ENCODE peak calls at places on chromosomes 1 and 21, in ten cellular contexts. F is small intestine; E is mucosa of gallbladder; B is left kidney; X is activated naive CD8-positive, alpha-beta T cell treated with anti-CD3 and anti-CD28 coated beads for 36 hours; Y is AG08396; H is left ventricle myocardium superior; C is activated T-cell treated with anti-CD3 and anti-CD28 coated beads for 24 hours; T is cardiac muscle cell; Z is activated gamma-delta T cell. O is an unnamed sample.

GRCh38 chr1:32470991-32471694 is 6.3 kb downstream of the ZBTB8B start:
- DNase-seq in F (no peak), E (no peak), B (peak), X (peak), Y (peak), H (peak), C (peak), T (no peak), Z (no peak), O (no peak)

GRCh38 chr1:23434260-23434775 is 9.8 kb upstream of the TCEA3 start:
- DNase-seq in F (no peak), E (no peak), B (no peak), X (no peak), Y (no peak), H (no peak), C (no peak), T (no peak), Z (no peak), O (no peak)

GRCh38 chr1:209218986-209219385 is 364.5 kb upstream of the CAMK1G start:
- DNase-seq in F (no peak), E (no peak), B (no peak), X (no peak), Y (no peak), H (no peak), C (no peak), T (no peak), Z (no peak), O (no peak)

GRCh38 chr1:235009561-235010306 is 118.9 kb downstream of the TOMM20 start:
- DNase-seq in F (no peak), E (no peak), B (no peak), X (no peak), Y (no peak), H (no peak), C (no peak), T (no peak), Z (no peak), O (no peak)

GRCh38 chr21:24850121-24850520 is 757.2 kb downstream of the MRPL39 start:
- DNase-seq in F (no peak), E (no peak), B (no peak), X (no peak), Y (no peak), H (no peak), C (no peak), T (no peak), Z (no peak), O (no peak)

GRCh38 chr1:14980801-14981200 is 172.7 kb upstream of the TMEM51 start:
- DNase-seq in F (no peak), E (no peak), B (peak), X (no peak), Y (no peak), H (no peak), C (no peak), T (peak), Z (no peak), O (no peak)

GRCh38 chr1:209827384-209828261 is at the start of gene UTP25:
- DNase-seq in F (peak), E (peak), B (peak), X (peak), Y (peak), H (peak), C (peak), T (peak), Z (peak), O (peak)

GRCh38 chr1:230276401-230276800 is 149.7 kb downstream of the PGBD5 start:
- DNase-seq in F (no peak), E (no peak), B (no peak), X (no peak), Y (no peak), H (no peak), C (no peak), T (no peak), Z (no peak), O (peak)

GRCh38 chr21:36690637-36691538 is 8.0 kb upstream of the SIM2 start:
- DNase-seq in F (no peak), E (no peak), B (peak), X (no peak), Y (no peak), H (no peak), C (no peak), T (no peak), Z (no peak), O (no peak)

GRCh38 chr1:11350265-11350664 is 77.3 kb downstream of the UBIAD1 start:
- DNase-seq in F (no peak), E (no peak), B (peak), X (no peak), Y (no peak), H (no peak), C (no peak), T (no peak), Z (no peak), O (no peak)

GRCh38 chr1:231460614-231461013 is 38.5 kb upstream of the EGLN1 start:
- DNase-seq in F (peak), E (peak), B (no peak), X (peak), Y (no peak), H (no peak), C (peak), T (peak), Z (no peak), O (peak)

GRCh38 chr1:111735858-111736544 is 3.2 kb downstream of the INKA2 start:
- DNase-seq in F (no peak), E (no peak), B (peak), X (no peak), Y (no peak), H (no peak), C (no peak), T (no peak), Z (no peak), O (no peak)

GRCh38 chr1:3697810-3698209 is 45.5 kb downstream of the TP73 start:
- DNase-seq in F (peak), E (no peak), B (no peak), X (no peak), Y (no peak), H (no peak), C (no peak), T (no peak), Z (no peak), O (no peak)

GRCh38 chr1:119347858-119348257 is 20.7 kb upstream of the HAO2 start:
- DNase-seq in F (no peak), E (no peak), B (no peak), X (peak), Y (no peak), H (no peak), C (no peak), T (no peak), Z (no peak), O (no peak)

GRCh38 chr1:244896550-244896949 is 32.2 kb upstream of the HNRNPU start:
- DNase-seq in F (peak), E (no peak), B (no peak), X (no peak), Y (peak), H (no peak), C (no peak), T (peak), Z (no peak), O (no peak)

GRCh38 chr1:156583821-156584622 is 4.5 kb downstream of the TTC24 start:
- DNase-seq in F (peak), E (peak), B (peak), X (peak), Y (peak), H (peak), C (peak), T (peak), Z (no peak), O (peak)

GRCh38 chr1:96981181-96981580 is 259.6 kb downstream of the PTBP2 start:
- DNase-seq in F (no peak), E (no peak), B (no peak), X (no peak), Y (no peak), H (no peak), C (no peak), T (no peak), Z (no peak), O (no peak)

GRCh38 chr1:200510228-200510623 is 100.4 kb upstream of the ZNF281 start:
- DNase-seq in F (peak), E (peak), B (peak), X (peak), Y (peak), H (no peak), C (peak), T (peak), Z (no peak), O (peak)

GRCh38 chr1:37038703-37039093 is 4.4 kb upstream of the GRIK3 start:
- DNase-seq in F (no peak), E (no peak), B (no peak), X (no peak), Y (no peak), H (no peak), C (no peak), T (no peak), Z (no peak), O (no peak)

GRCh38 chr1:212792396-212792908 is 758 bp downstream of the TATDN3 start:
- DNase-seq in F (no peak), E (no peak), B (peak), X (no peak), Y (no peak), H (no peak), C (no peak), T (no peak), Z (no peak), O (no peak)

GRCh38 chr1:223125249-223125648 is 17.8 kb downstream of the TLR5 start:
- DNase-seq in F (no peak), E (no peak), B (peak), X (no peak), Y (no peak), H (no peak), C (no peak), T (no peak), Z (no peak), O (no peak)

GRCh38 chr21:35164971-35165483 is 115.9 kb upstream of the RUNX1 start:
- DNase-seq in F (no peak), E (no peak), B (no peak), X (no peak), Y (no peak), H (no peak), C (no peak), T (no peak), Z (no peak), O (no peak)

GRCh38 chr1:119046429-119047039 is 58.4 kb upstream of the TBX15 start:
- DNase-seq in F (no peak), E (no peak), B (no peak), X (no peak), Y (no peak), H (peak), C (no peak), T (peak), Z (no peak), O (no peak)

GRCh38 chr1:188479146-188479545 is 1650.4 kb downstream of the PLA2G4A start:
- DNase-seq in F (no peak), E (no peak), B (no peak), X (no peak), Y (no peak), H (no peak), C (no peak), T (no peak), Z (no peak), O (no peak)

GRCh38 chr1:164311376-164311775 is 247.6 kb upstream of the PBX1 start:
- DNase-seq in F (no peak), E (no peak), B (no peak), X (no peak), Y (no peak), H (no peak), C (no peak), T (peak), Z (no peak), O (no peak)

GRCh38 chr1:77222496-77222895 is 3.3 kb upstream of the PIGK start:
- DNase-seq in F (no peak), E (no peak), B (no peak), X (no peak), Y (no peak), H (no peak), C (no peak), T (no peak), Z (no peak), O (no peak)

GRCh38 chr1:9753121-9753531 is 70.6 kb downstream of the CLSTN1 start:
- DNase-seq in F (no peak), E (no peak), B (no peak), X (no peak), Y (peak), H (peak), C (no peak), T (peak), Z (no peak), O (no peak)

GRCh38 chr1:54377040-54377691 is 29.0 kb downstream of the SSBP3 start:
- DNase-seq in F (peak), E (no peak), B (no peak), X (no peak), Y (peak), H (no peak), C (no peak), T (no peak), Z (no peak), O (no peak)

GRCh38 chr1:19205403-19205802 is 4.7 kb downstream of the UBR4 start:
- DNase-seq in F (no peak), E (no peak), B (no peak), X (no peak), Y (no peak), H (no peak), C (no peak), T (no peak), Z (no peak), O (no peak)

GRCh38 chr1:52672946-52673345 is 25.2 kb downstream of the COA7 start:
- DNase-seq in F (no peak), E (no peak), B (no peak), X (no peak), Y (no peak), H (peak), C (no peak), T (no peak), Z (no peak), O (no peak)

GRCh38 chr1:111737216-111738132 is 1.7 kb downstream of the INKA2 start:
- DNase-seq in F (no peak), E (no peak), B (peak), X (no peak), Y (no peak), H (no peak), C (no peak), T (no peak), Z (no peak), O (no peak)

GRCh38 chr1:916173-917075 is 7.3 kb upstream of the SAMD11 start:
- DNase-seq in F (peak), E (no peak), B (peak), X (peak), Y (no peak), H (peak), C (no peak), T (peak), Z (no peak), O (peak)